ENCODE peak calls at places on chromosomes 1 and 21, in eight cellular contexts. O, Q, M, P, N, G, U and K are unnamed samples.
A peak's percentile ranks its signal among the peaks of the same experiment; 100 is the strongest.

GRCh38 chr1:119653839-119654170 is 5.7 kb upstream of the ZNF697 start:
- DNase-seq in O (no peak), Q (peak; percentile 22), M (no peak), P (no peak), N (no peak), G (no peak), U (no peak), K (no peak)

GRCh38 chr1:220817907-220818306 is 31.2 kb downstream of the MTARC1 start:
- DNase-seq in O (no peak), Q (no peak), M (no peak), P (peak; percentile 76), N (peak; percentile 21), G (no peak), U (no peak), K (no peak)

GRCh38 chr1:34858901-34859441 is 578 bp downstream of the SMIM12 start:
- DNase-seq in O (no peak), Q (peak; percentile 69), M (no peak), P (no peak), N (peak; percentile 28), G (no peak), U (peak; percentile 80), K (no peak)

GRCh38 chr1:1255627-1256026 is 9.1 kb upstream of the C1QTNF12 start:
- DNase-seq in O (no peak), Q (no peak), M (no peak), P (no peak), N (no peak), G (no peak), U (no peak), K (no peak)

GRCh38 chr1:163202833-163203451 is at the start of gene RGS5:
- DNase-seq in O (peak; percentile 52), Q (peak; percentile 36), M (no peak), P (no peak), N (no peak), G (no peak), U (peak; percentile 78), K (no peak)

GRCh38 chr1:32249831-32250525 is 1.1 kb upstream of the LCK start:
- DNase-seq in O (no peak), Q (no peak), M (no peak), P (no peak), N (peak; percentile 30), G (no peak), U (peak; percentile 88), K (no peak)

GRCh38 chr1:234398849-234399381 is 25.7 kb downstream of the COA6 start:
- DNase-seq in O (no peak), Q (peak; percentile 21), M (no peak), P (peak; percentile 7), N (no peak), G (no peak), U (no peak), K (no peak)

GRCh38 chr1:229342902-229343587 is at the start of gene CCSAP:
- DNase-seq in O (peak; percentile 79), Q (peak; percentile 73), M (peak; percentile 72), P (no peak), N (peak; percentile 57), G (peak; percentile 67), U (peak; percentile 48), K (no peak)

GRCh38 chr1:60103186-60103585 is 29.6 kb upstream of the C1orf87 start:
- DNase-seq in O (no peak), Q (no peak), M (no peak), P (no peak), N (no peak), G (no peak), U (peak; percentile 43), K (no peak)

GRCh38 chr1:244316986-244317655 is 134.6 kb downstream of the ADSS2 start:
- DNase-seq in O (peak; percentile 20), Q (no peak), M (no peak), P (no peak), N (no peak), G (no peak), U (no peak), K (peak; percentile 74)

GRCh38 chr1:200379431-200379755 is 30.4 kb downstream of the ZNF281 start:
- DNase-seq in O (no peak), Q (peak; percentile 58), M (no peak), P (peak; percentile 95), N (no peak), G (no peak), U (no peak), K (no peak)

GRCh38 chr1:228768345-228768717 is 33.1 kb downstream of the RHOU start:
- DNase-seq in O (no peak), Q (no peak), M (no peak), P (no peak), N (no peak), G (no peak), U (no peak), K (no peak)

GRCh38 chr1:229714964-229715603 is 89.0 kb downstream of the URB2 start:
- DNase-seq in O (no peak), Q (no peak), M (no peak), P (peak; percentile 7), N (no peak), G (no peak), U (peak; percentile 32), K (no peak)

GRCh38 chr1:161487483-161487827 is 17.8 kb upstream of the FCGR2A start:
- DNase-seq in O (no peak), Q (peak; percentile 50), M (no peak), P (peak; percentile 13), N (peak; percentile 39), G (no peak), U (no peak), K (no peak)

GRCh38 chr21:14881863-14882262 is 182.9 kb downstream of the NRIP1 start:
- DNase-seq in O (no peak), Q (no peak), M (no peak), P (no peak), N (no peak), G (no peak), U (no peak), K (no peak)

GRCh38 chr1:101971309-101971708 is 25.4 kb downstream of the OLFM3 start:
- DNase-seq in O (no peak), Q (no peak), M (no peak), P (no peak), N (no peak), G (no peak), U (no peak), K (no peak)

GRCh38 chr21:28781602-28782274 is 210.9 kb downstream of the LTN1 start:
- DNase-seq in O (no peak), Q (peak; percentile 13), M (no peak), P (no peak), N (no peak), G (no peak), U (peak; percentile 29), K (no peak)

GRCh38 chr1:151130837-151131586 is 15.4 kb downstream of the SEMA6C start:
- DNase-seq in O (peak; percentile 91), Q (peak; percentile 83), M (peak; percentile 87), P (peak; percentile 66), N (peak; percentile 93), G (no peak), U (peak; percentile 81), K (no peak)

GRCh38 chr1:10651793-10652192 is 144.7 kb downstream of the CASZ1 start:
- DNase-seq in O (no peak), Q (no peak), M (no peak), P (no peak), N (no peak), G (no peak), U (no peak), K (no peak)

GRCh38 chr1:66685265-66685664 is 67.0 kb upstream of the DYNLT5 start:
- DNase-seq in O (no peak), Q (no peak), M (no peak), P (no peak), N (no peak), G (no peak), U (no peak), K (no peak)

GRCh38 chr1:43648448-43648847 is 1.5 kb upstream of the KDM4A start:
- DNase-seq in O (no peak), Q (no peak), M (no peak), P (no peak), N (no peak), G (no peak), U (no peak), K (no peak)

GRCh38 chr1:17831619-17832018 is 76.5 kb downstream of the ACTL8 start:
- DNase-seq in O (peak; percentile 69), Q (peak; percentile 68), M (peak; percentile 62), P (peak; percentile 30), N (no peak), G (peak; percentile 36), U (no peak), K (no peak)

GRCh38 chr1:117606608-117607261 is 887 bp downstream of the TENT5C start:
- DNase-seq in O (peak; percentile 55), Q (peak; percentile 44), M (peak; percentile 56), P (no peak), N (peak; percentile 60), G (no peak), U (no peak), K (no peak)

GRCh38 chr1:156502749-156503671 is 2.4 kb upstream of the MEF2D start:
- DNase-seq in O (no peak), Q (peak; percentile 83), M (peak; percentile 54), P (peak; percentile 86), N (peak; percentile 81), G (peak; percentile 96), U (peak; percentile 97), K (no peak)